ENCODE peak calls at places on chromosomes 4 and X, in seven cellular contexts. M is fibroblast of the aortic adventitia, D is mucosa of descending colon, R is NB4, L is bronchial epithelial cell, K is fibroblast of mammary gland, E is fibroblast of pulmonary artery. A is an unnamed sample.

GRCh38 chr4:77113069-77113468 is 37.3 kb upstream of the CCNI start:
- DNase-seq in M (no peak), D (no peak), R (no peak), L (no peak), K (no peak), E (no peak), A (no peak)

GRCh38 chr4:36128689-36129088 is 115.6 kb downstream of the ARAP2 start:
- DNase-seq in M (no peak), D (no peak), R (peak), L (peak), K (peak), E (peak), A (peak)

GRCh38 chrX:143121471-143121870 is 95.7 kb downstream of the SPANXN4 start:
- DNase-seq in M (no peak), D (no peak), R (no peak), L (no peak), K (no peak), E (no peak), A (no peak)

GRCh38 chrX:119942173-119942819 is 1.3 kb downstream of the NKAP start:
- DNase-seq in M (no peak), D (no peak), R (peak), L (no peak), K (no peak), E (no peak), A (peak)

GRCh38 chrX:623599-624323 is 6.8 kb upstream of the SHOX start:
- DNase-seq in M (no peak), D (no peak), R (peak), L (no peak), K (no peak), E (peak), A (peak)

GRCh38 chr4:85979276-85979675 is 380.6 kb downstream of the MAPK10 start:
- DNase-seq in M (no peak), D (no peak), R (no peak), L (no peak), K (no peak), E (no peak), A (no peak)

GRCh38 chr4:157172011-157172410 is 48.5 kb upstream of the GRIA2 start:
- DNase-seq in M (peak), D (no peak), R (no peak), L (peak), K (peak), E (peak), A (peak)

GRCh38 chr4:7059673-7060072 is 8.2 kb downstream of the GRPEL1 start:
- DNase-seq in M (no peak), D (peak), R (peak), L (no peak), K (no peak), E (no peak), A (no peak)

GRCh38 chr4:95170176-95170575 is 378.6 kb downstream of the UNC5C start:
- DNase-seq in M (no peak), D (no peak), R (no peak), L (no peak), K (no peak), E (no peak), A (no peak)

GRCh38 chr4:143377635-143378099 is 41.0 kb downstream of the GAB1 start:
- DNase-seq in M (peak), D (no peak), R (no peak), L (no peak), K (no peak), E (no peak), A (no peak)

GRCh38 chrX:20042221-20042620 is 51.4 kb upstream of the BCLAF3 start:
- DNase-seq in M (no peak), D (no peak), R (no peak), L (no peak), K (peak), E (no peak), A (peak)

GRCh38 chr4:178415925-178416324 is 973.7 kb upstream of the AGA start:
- DNase-seq in M (no peak), D (no peak), R (no peak), L (no peak), K (no peak), E (no peak), A (no peak)

GRCh38 chr4:10687526-10687925 is 3.0 kb upstream of the CLNK start:
- DNase-seq in M (no peak), D (no peak), R (no peak), L (no peak), K (no peak), E (no peak), A (no peak)

GRCh38 chr4:182179105-182179504 is 64.1 kb upstream of the TENM3 start:
- DNase-seq in M (peak), D (no peak), R (no peak), L (no peak), K (peak), E (peak), A (peak)

GRCh38 chrX:50067435-50068292 is 133.1 kb downstream of the AKAP4 start:
- DNase-seq in M (peak), D (peak), R (no peak), L (peak), K (peak), E (peak), A (peak)

GRCh38 chrX:119427024-119427794 is 28.1 kb downstream of the SLC25A43 start:
- DNase-seq in M (no peak), D (peak), R (peak), L (no peak), K (peak), E (peak), A (no peak)

GRCh38 chrX:137428777-137429564 is 137.0 kb upstream of the ZIC3 start:
- DNase-seq in M (no peak), D (no peak), R (no peak), L (no peak), K (no peak), E (no peak), A (no peak)

GRCh38 chrX:83022020-83022419 is 486.1 kb upstream of the POU3F4 start:
- DNase-seq in M (no peak), D (no peak), R (no peak), L (peak), K (no peak), E (no peak), A (peak)

GRCh38 chrX:14873676-14874049 is 442 bp downstream of the MOSPD2 start:
- DNase-seq in M (no peak), D (no peak), R (no peak), L (no peak), K (no peak), E (no peak), A (no peak)

GRCh38 chr4:187276786-187277408 is 553.2 kb upstream of the FAT1 start:
- DNase-seq in M (no peak), D (no peak), R (no peak), L (peak), K (peak), E (peak), A (peak)

GRCh38 chrX:17544831-17545230 is 169.8 kb downstream of the NHS start:
- DNase-seq in M (no peak), D (no peak), R (no peak), L (no peak), K (no peak), E (no peak), A (no peak)

GRCh38 chrX:28756647-28757046 is 169.4 kb downstream of the IL1RAPL1 start:
- DNase-seq in M (peak), D (no peak), R (no peak), L (no peak), K (no peak), E (peak), A (no peak)

GRCh38 chr4:77481856-77482255 is 123.8 kb upstream of the CXCL13 start:
- DNase-seq in M (peak), D (no peak), R (no peak), L (peak), K (peak), E (peak), A (peak)

GRCh38 chrX:53086464-53086863 is 4.3 kb downstream of the TSPYL2 start:
- DNase-seq in M (no peak), D (no peak), R (no peak), L (no peak), K (peak), E (peak), A (no peak)

GRCh38 chrX:53088136-53088974 is 5.6 kb upstream of the KANTR start:
- DNase-seq in M (peak), D (peak), R (no peak), L (peak), K (peak), E (peak), A (peak)

GRCh38 chrX:53087378-53087777 is 5.2 kb downstream of the TSPYL2 start:
- DNase-seq in M (no peak), D (no peak), R (no peak), L (no peak), K (no peak), E (no peak), A (no peak)

GRCh38 chrX:53091354-53091753 is 2.6 kb upstream of the KANTR start:
- DNase-seq in M (no peak), D (no peak), R (no peak), L (peak), K (no peak), E (no peak), A (no peak)

DNA sequence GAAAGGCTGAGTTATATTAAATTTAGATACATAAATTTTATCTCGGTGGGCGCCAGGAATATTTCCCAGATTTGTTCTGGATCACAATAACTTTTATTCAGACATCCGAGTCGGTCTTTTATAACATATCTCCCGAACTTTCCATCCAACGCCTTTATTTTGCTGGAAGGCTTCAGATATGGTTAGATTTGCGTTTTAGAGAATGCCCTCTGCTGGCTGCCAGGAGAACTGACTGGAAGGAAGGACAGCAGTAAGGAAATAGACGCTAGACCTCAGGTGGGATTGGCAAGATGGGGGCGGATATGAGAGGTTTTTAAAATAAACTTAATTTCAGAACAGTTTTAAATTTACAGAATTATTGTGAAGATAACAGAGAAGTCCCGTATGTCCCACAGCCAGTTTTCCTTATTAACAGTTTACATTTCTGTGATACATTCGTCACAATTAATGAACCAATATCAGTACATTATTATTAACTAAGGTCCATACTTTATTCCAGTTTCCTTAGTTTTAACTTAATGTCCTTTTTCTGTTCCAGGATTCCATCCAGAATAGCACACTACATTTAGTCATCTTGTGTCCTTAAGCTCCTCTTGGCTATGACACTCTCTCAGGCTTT is 4.6 kb upstream of the KANTR start:
- DNase-seq in M (peak), D (no peak), R (peak), L (peak), K (peak), E (peak), A (peak)
- TF ChIP-seq CTCF in M (peak), D (peak), R (peak), L (peak), K (peak), E (peak), A (peak)

GRCh38 chr4:53364624-53365023 is 1.2 kb downstream of the SCFD2 start:
- DNase-seq in M (no peak), D (no peak), R (no peak), L (no peak), K (no peak), E (no peak), A (no peak)
- H3K4me3 ChIP-seq in M (peak), D (no peak), R (peak), L (peak), K (peak), E (peak), A (peak)

GRCh38 chr4:83362492-83363329 is 28.1 kb upstream of the HPSE start:
- DNase-seq in M (peak), D (no peak), R (peak), L (peak), K (peak), E (peak), A (peak)
- TF ChIP-seq CTCF in M (peak), D (no peak), R (peak), L (peak), K (peak), E (peak), A (peak)

GRCh38 chr4:2934813-2935761 is 28.1 kb downstream of the NOP14 start:
- DNase-seq in M (peak), D (peak), R (peak), L (peak), K (peak), E (peak), A (peak)

GRCh38 chr4:2935762-2936743 is 27.2 kb downstream of the NOP14 start:
- DNase-seq in M (peak), D (peak), R (peak), L (peak), K (peak), E (peak), A (peak)

GRCh38 chr4:2937986-2938385 is 25.2 kb downstream of the NOP14 start:
- DNase-seq in M (no peak), D (no peak), R (no peak), L (no peak), K (no peak), E (no peak), A (no peak)

GRCh38 chr4:2937146-2937857 is 25.9 kb downstream of the NOP14 start:
- DNase-seq in M (no peak), D (peak), R (peak), L (peak), K (peak), E (no peak), A (peak)

GRCh38 chr4:2936773-2937145 is 26.4 kb downstream of the NOP14 start:
- DNase-seq in M (peak), D (peak), R (peak), L (peak), K (peak), E (peak), A (peak)
- H3K4me3 ChIP-seq in M (no peak), D (no peak), R (peak), L (no peak), K (no peak), E (no peak), A (no peak)

A was measured in epithelial cell of esophagus.